ENCODE peak calls at places on chromosome X, in eight cellular contexts. One of them, this sample, is unnamed.

GRCh38 chrX:103369479-103369878 is 6.9 kb upstream of the BEX3 start:
- DNase-seq in fibroblast of mammary gland: no peak
- DNase-seq in CD8-positive, alpha-beta T cell: no peak
- DNase-seq in cardiac muscle cell: no peak
- DNase-seq in neural progenitor cell: no peak
- DNase-seq in tibial artery: no peak
- DNase-seq in cardiac fibroblast: no peak
- DNase-seq in HCT116: no peak
- DNase-seq in this sample: no peak

GRCh38 chrX:12978205-12979010 is 3.5 kb downstream of the TMSB4X start:
- DNase-seq in fibroblast of mammary gland: peak; percentile 91
- DNase-seq in CD8-positive, alpha-beta T cell: peak; percentile 86
- DNase-seq in cardiac muscle cell: peak; percentile 88
- DNase-seq in neural progenitor cell: peak; percentile 75
- DNase-seq in tibial artery: peak; percentile 65
- DNase-seq in cardiac fibroblast: peak; percentile 88
- DNase-seq in HCT116: no peak
- DNase-seq in this sample: peak; percentile 84

GRCh38 chrX:1389993-1390285 is 2.0 kb downstream of the SLC25A6 start:
- DNase-seq in fibroblast of mammary gland: no peak
- DNase-seq in CD8-positive, alpha-beta T cell: no peak
- DNase-seq in cardiac muscle cell: no peak
- DNase-seq in neural progenitor cell: no peak
- DNase-seq in tibial artery: no peak
- DNase-seq in cardiac fibroblast: no peak
- DNase-seq in HCT116: no peak
- DNase-seq in this sample: no peak

GRCh38 chrX:53437211-53437610 is 3.0 kb upstream of the HSD17B10 start:
- DNase-seq in fibroblast of mammary gland: no peak
- DNase-seq in CD8-positive, alpha-beta T cell: no peak
- DNase-seq in cardiac muscle cell: no peak
- DNase-seq in neural progenitor cell: no peak
- DNase-seq in tibial artery: no peak
- DNase-seq in cardiac fibroblast: no peak
- DNase-seq in HCT116: no peak
- DNase-seq in this sample: no peak

GRCh38 chrX:3576886-3577516 is 136.4 kb downstream of the PRKX start:
- DNase-seq in fibroblast of mammary gland: peak; percentile 94
- DNase-seq in CD8-positive, alpha-beta T cell: no peak
- DNase-seq in cardiac muscle cell: peak; percentile 81
- DNase-seq in neural progenitor cell: no peak
- DNase-seq in tibial artery: no peak
- DNase-seq in cardiac fibroblast: peak; percentile 67
- DNase-seq in HCT116: no peak
- DNase-seq in this sample: peak; percentile 85

GRCh38 chrX:84188320-84188834 is 378 bp upstream of the RPS6KA6 start:
- DNase-seq in fibroblast of mammary gland: peak; percentile 44
- DNase-seq in CD8-positive, alpha-beta T cell: peak; percentile 18
- DNase-seq in cardiac muscle cell: peak; percentile 61
- DNase-seq in neural progenitor cell: peak; percentile 76
- DNase-seq in tibial artery: peak; percentile 70
- DNase-seq in cardiac fibroblast: peak; percentile 64
- DNase-seq in HCT116: no peak
- DNase-seq in this sample: peak; percentile 40

GRCh38 chrX:2546496-2546895 is 45.7 kb upstream of the DHRSX start:
- DNase-seq in fibroblast of mammary gland: no peak
- DNase-seq in CD8-positive, alpha-beta T cell: no peak
- DNase-seq in cardiac muscle cell: no peak
- DNase-seq in neural progenitor cell: no peak
- DNase-seq in tibial artery: no peak
- DNase-seq in cardiac fibroblast: no peak
- DNase-seq in HCT116: no peak
- DNase-seq in this sample: no peak

GRCh38 chrX:21806691-21807090 is 32.7 kb upstream of the MBTPS2 start:
- DNase-seq in fibroblast of mammary gland: peak; percentile 39
- DNase-seq in CD8-positive, alpha-beta T cell: no peak
- DNase-seq in cardiac muscle cell: no peak
- DNase-seq in neural progenitor cell: no peak
- DNase-seq in tibial artery: no peak
- DNase-seq in cardiac fibroblast: no peak
- DNase-seq in HCT116: no peak
- DNase-seq in this sample: no peak

GRCh38 chrX:53283099-53283498 is 1.7 kb upstream of the IQSEC2 start:
- DNase-seq in fibroblast of mammary gland: no peak
- DNase-seq in CD8-positive, alpha-beta T cell: no peak
- DNase-seq in cardiac muscle cell: no peak
- DNase-seq in neural progenitor cell: no peak
- DNase-seq in tibial artery: no peak
- DNase-seq in cardiac fibroblast: no peak
- DNase-seq in HCT116: no peak
- DNase-seq in this sample: no peak

GRCh38 chrX:125203379-125203736 is 116.3 kb upstream of the TEX13C start:
- DNase-seq in fibroblast of mammary gland: no peak
- DNase-seq in CD8-positive, alpha-beta T cell: no peak
- DNase-seq in cardiac muscle cell: no peak
- DNase-seq in neural progenitor cell: peak; percentile 40
- DNase-seq in tibial artery: peak; percentile 63
- DNase-seq in cardiac fibroblast: no peak
- DNase-seq in HCT116: no peak
- DNase-seq in this sample: no peak

GRCh38 chrX:13092455-13092941 is 48.1 kb upstream of the FAM9C start:
- DNase-seq in fibroblast of mammary gland: no peak
- DNase-seq in CD8-positive, alpha-beta T cell: peak; percentile 89
- DNase-seq in cardiac muscle cell: no peak
- DNase-seq in neural progenitor cell: no peak
- DNase-seq in tibial artery: no peak
- DNase-seq in cardiac fibroblast: no peak
- DNase-seq in HCT116: no peak
- DNase-seq in this sample: no peak

GRCh38 chrX:20265221-20265725 is 1.4 kb downstream of the RPS6KA3 start:
- DNase-seq in fibroblast of mammary gland: peak; percentile 89
- DNase-seq in CD8-positive, alpha-beta T cell: peak; percentile 66
- DNase-seq in cardiac muscle cell: peak; percentile 84
- DNase-seq in neural progenitor cell: peak; percentile 75
- DNase-seq in tibial artery: peak; percentile 73
- DNase-seq in cardiac fibroblast: peak; percentile 83
- DNase-seq in HCT116: peak; percentile 41
- DNase-seq in this sample: peak; percentile 78

GRCh38 chrX:40530471-40530870 is 50.3 kb upstream of the ATP6AP2 start:
- DNase-seq in fibroblast of mammary gland: no peak
- DNase-seq in CD8-positive, alpha-beta T cell: no peak
- DNase-seq in cardiac muscle cell: no peak
- DNase-seq in neural progenitor cell: no peak
- DNase-seq in tibial artery: no peak
- DNase-seq in cardiac fibroblast: no peak
- DNase-seq in HCT116: no peak
- DNase-seq in this sample: no peak

GRCh38 chrX:19679787-19680186 is 164.5 kb upstream of the MAP3K15 start:
- DNase-seq in fibroblast of mammary gland: no peak
- DNase-seq in CD8-positive, alpha-beta T cell: no peak
- DNase-seq in cardiac muscle cell: no peak
- DNase-seq in neural progenitor cell: no peak
- DNase-seq in tibial artery: no peak
- DNase-seq in cardiac fibroblast: no peak
- DNase-seq in HCT116: no peak
- DNase-seq in this sample: no peak

GRCh38 chrX:13142891-13143290 is 98.5 kb upstream of the FAM9C start:
- DNase-seq in fibroblast of mammary gland: no peak
- DNase-seq in CD8-positive, alpha-beta T cell: no peak
- DNase-seq in cardiac muscle cell: no peak
- DNase-seq in neural progenitor cell: no peak
- DNase-seq in tibial artery: no peak
- DNase-seq in cardiac fibroblast: no peak
- DNase-seq in HCT116: no peak
- DNase-seq in this sample: no peak

GRCh38 chrX:139932901-139933796 is at the start of gene ATP11C:
- DNase-seq in fibroblast of mammary gland: peak; percentile 78
- DNase-seq in CD8-positive, alpha-beta T cell: peak; percentile 80
- DNase-seq in cardiac muscle cell: peak; percentile 92
- DNase-seq in neural progenitor cell: peak; percentile 88
- DNase-seq in tibial artery: peak; percentile 93
- DNase-seq in cardiac fibroblast: peak; percentile 90
- DNase-seq in HCT116: peak; percentile 47
- DNase-seq in this sample: peak; percentile 87

GRCh38 chrX:44954562-44954961 is 81.6 kb downstream of the KDM6A start:
- DNase-seq in fibroblast of mammary gland: no peak
- DNase-seq in CD8-positive, alpha-beta T cell: no peak
- DNase-seq in cardiac muscle cell: no peak
- DNase-seq in neural progenitor cell: no peak
- DNase-seq in tibial artery: no peak
- DNase-seq in cardiac fibroblast: no peak
- DNase-seq in HCT116: no peak
- DNase-seq in this sample: no peak

GRCh38 chrX:77143907-77144306 is 303.3 kb upstream of the FGF16 start:
- DNase-seq in fibroblast of mammary gland: no peak
- DNase-seq in CD8-positive, alpha-beta T cell: no peak
- DNase-seq in cardiac muscle cell: no peak
- DNase-seq in neural progenitor cell: peak; percentile 2
- DNase-seq in tibial artery: no peak
- DNase-seq in cardiac fibroblast: no peak
- DNase-seq in HCT116: no peak
- DNase-seq in this sample: no peak

GRCh38 chrX:131735127-131735526 is 191.3 kb downstream of the OR13H1 start:
- DNase-seq in fibroblast of mammary gland: peak; percentile 5
- DNase-seq in CD8-positive, alpha-beta T cell: no peak
- DNase-seq in cardiac muscle cell: no peak
- DNase-seq in neural progenitor cell: no peak
- DNase-seq in tibial artery: no peak
- DNase-seq in cardiac fibroblast: no peak
- DNase-seq in HCT116: no peak
- DNase-seq in this sample: no peak

GRCh38 chrX:66163849-66164401 is at the start of gene HEPH:
- DNase-seq in fibroblast of mammary gland: peak; percentile 62
- DNase-seq in CD8-positive, alpha-beta T cell: no peak
- DNase-seq in cardiac muscle cell: peak; percentile 64
- DNase-seq in neural progenitor cell: peak; percentile 65
- DNase-seq in tibial artery: no peak
- DNase-seq in cardiac fibroblast: peak; percentile 64
- DNase-seq in HCT116: no peak
- DNase-seq in this sample: peak; percentile 83
- H3K4me3 ChIP-seq in fibroblast of mammary gland: peak within 1 kb of the TSS; percentile 45
- H3K4me3 ChIP-seq in CD8-positive, alpha-beta T cell: no peak within 1 kb of the TSS
- H3K4me3 ChIP-seq in cardiac muscle cell: peak within 1 kb of the TSS; percentile 57
- H3K4me3 ChIP-seq in neural progenitor cell: peak within 1 kb of the TSS; percentile 56
- H3K4me3 ChIP-seq in tibial artery: peak within 1 kb of the TSS; percentile 53
- H3K4me3 ChIP-seq in cardiac fibroblast: peak within 1 kb of the TSS; percentile 34
- H3K4me3 ChIP-seq in HCT116: no peak within 1 kb of the TSS
- H3K4me3 ChIP-seq in this sample: peak within 1 kb of the TSS; percentile 64

DNA sequence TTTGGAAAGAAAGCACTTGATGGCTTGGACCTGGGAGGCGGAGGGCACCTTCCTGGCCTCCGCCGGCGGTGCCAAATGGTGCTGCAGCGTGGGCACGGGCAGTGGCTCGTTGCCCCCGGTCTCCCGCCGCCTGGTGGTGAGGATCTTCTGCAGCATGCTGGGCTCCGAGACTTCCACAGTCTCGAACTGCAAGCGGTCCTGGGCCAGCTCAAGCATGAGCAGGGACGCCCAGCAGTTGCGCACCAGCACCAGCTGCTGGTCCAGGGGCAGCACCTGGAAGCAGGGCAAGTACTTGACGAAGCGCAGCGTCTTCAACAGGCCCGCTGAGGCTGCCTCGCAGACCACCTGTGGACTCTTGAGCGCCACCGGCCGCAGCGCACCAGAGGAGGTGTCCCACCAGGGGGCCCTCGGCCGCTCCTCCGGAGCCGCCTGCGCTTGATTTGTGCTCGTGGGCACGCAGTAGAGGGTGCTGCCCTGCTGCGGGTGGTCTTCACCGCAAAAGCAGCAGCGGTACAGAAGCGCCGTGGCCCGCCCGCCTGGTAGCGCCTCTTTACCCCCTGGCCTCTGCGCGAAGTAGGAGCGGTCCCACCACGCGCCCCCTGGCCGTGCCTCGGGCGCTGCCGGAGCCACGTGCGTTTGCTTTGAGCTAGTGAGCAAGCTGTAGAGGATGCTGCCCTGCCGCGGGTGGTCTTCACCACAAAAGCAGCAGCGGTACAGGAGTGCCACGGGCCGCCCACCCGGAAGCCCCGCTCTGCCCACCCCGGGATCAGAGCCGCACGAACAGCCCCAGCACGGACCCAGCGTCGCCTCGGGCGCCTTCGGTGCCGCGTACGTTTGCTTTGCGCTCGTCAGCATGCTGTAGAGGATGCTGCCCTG is 689 bp downstream of the NR0B1 start:
- DNase-seq in fibroblast of mammary gland: peak; percentile 15
- DNase-seq in CD8-positive, alpha-beta T cell: no peak
- DNase-seq in cardiac muscle cell: peak; percentile 16
- DNase-seq in neural progenitor cell: peak; percentile 44
- DNase-seq in tibial artery: no peak
- DNase-seq in cardiac fibroblast: peak; percentile 16
- DNase-seq in HCT116: no peak
- DNase-seq in this sample: no peak
- TF ChIP-seq CTCF in fibroblast of mammary gland: no peak
- TF ChIP-seq CTCF in CD8-positive, alpha-beta T cell: no peak
- TF ChIP-seq CTCF in cardiac muscle cell: peak; percentile 26
- TF ChIP-seq CTCF in neural progenitor cell: peak; percentile 48
- TF ChIP-seq CTCF in tibial artery: no peak
- TF ChIP-seq CTCF in cardiac fibroblast: peak; percentile 22
- TF ChIP-seq CTCF in HCT116: no peak
- TF ChIP-seq CTCF in this sample: peak; percentile 23

GRCh38 chrX:108735680-108736508 is 469 bp downstream of the IRS4 start:
- DNase-seq in fibroblast of mammary gland: no peak
- DNase-seq in CD8-positive, alpha-beta T cell: no peak
- DNase-seq in cardiac muscle cell: peak; percentile 12
- DNase-seq in neural progenitor cell: peak; percentile 49
- DNase-seq in tibial artery: no peak
- DNase-seq in cardiac fibroblast: peak; percentile 5
- DNase-seq in HCT116: no peak
- DNase-seq in this sample: no peak
- H3K4me3 ChIP-seq in fibroblast of mammary gland: peak overlapping the region; percentile 6
- H3K4me3 ChIP-seq in CD8-positive, alpha-beta T cell: no peak overlapping the region
- H3K4me3 ChIP-seq in cardiac muscle cell: peak overlapping the region; percentile 53
- H3K4me3 ChIP-seq in neural progenitor cell: peak overlapping the region; percentile 64
- H3K4me3 ChIP-seq in tibial artery: peak overlapping the region; percentile 54
- H3K4me3 ChIP-seq in cardiac fibroblast: peak overlapping the region; percentile 36
- H3K4me3 ChIP-seq in HCT116: no peak overlapping the region
- H3K4me3 ChIP-seq in this sample: peak overlapping the region; percentile 52

GRCh38 chrX:33465137-33465536 is 253.8 kb upstream of the DMD start:
- DNase-seq in fibroblast of mammary gland: peak; percentile 0
- DNase-seq in CD8-positive, alpha-beta T cell: no peak
- DNase-seq in cardiac muscle cell: no peak
- DNase-seq in neural progenitor cell: peak; percentile 27
- DNase-seq in tibial artery: no peak
- DNase-seq in cardiac fibroblast: no peak
- DNase-seq in HCT116: no peak
- DNase-seq in this sample: peak; percentile 1
- TF ChIP-seq CTCF in fibroblast of mammary gland: no peak
- TF ChIP-seq CTCF in CD8-positive, alpha-beta T cell: no peak
- TF ChIP-seq CTCF in cardiac muscle cell: no peak
- TF ChIP-seq CTCF in neural progenitor cell: peak; percentile 46
- TF ChIP-seq CTCF in tibial artery: no peak
- TF ChIP-seq CTCF in cardiac fibroblast: no peak
- TF ChIP-seq CTCF in HCT116: no peak
- TF ChIP-seq CTCF in this sample: no peak

DNA sequence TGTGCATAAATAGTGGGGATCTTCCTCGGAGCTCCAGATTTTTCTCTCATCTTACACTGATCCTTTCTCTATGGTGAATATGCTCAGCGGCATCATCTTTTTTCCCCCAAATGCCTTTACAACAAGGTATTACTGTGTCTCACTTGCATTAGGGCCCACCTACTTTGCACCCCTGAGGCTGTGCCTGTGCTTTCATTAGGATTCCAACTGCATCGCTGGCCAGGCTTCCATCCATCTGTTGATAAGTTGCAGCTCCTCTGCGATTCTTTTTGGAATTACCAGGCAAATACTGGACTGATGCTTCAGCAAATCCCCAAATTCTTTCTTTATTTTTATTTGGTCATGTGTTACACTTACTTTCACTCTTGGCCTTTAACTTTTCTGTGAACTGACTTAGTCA is 77.3 kb downstream of the AFF2 start:
- DNase-seq in fibroblast of mammary gland: no peak
- DNase-seq in CD8-positive, alpha-beta T cell: no peak
- DNase-seq in cardiac muscle cell: no peak
- DNase-seq in neural progenitor cell: no peak
- DNase-seq in tibial artery: no peak
- DNase-seq in cardiac fibroblast: no peak
- DNase-seq in HCT116: no peak
- DNase-seq in this sample: peak; percentile 17
- H3K4me3 ChIP-seq in fibroblast of mammary gland: no peak overlapping the region
- H3K4me3 ChIP-seq in CD8-positive, alpha-beta T cell: no peak overlapping the region
- H3K4me3 ChIP-seq in cardiac muscle cell: no peak overlapping the region
- H3K4me3 ChIP-seq in neural progenitor cell: no peak overlapping the region
- H3K4me3 ChIP-seq in tibial artery: no peak overlapping the region
- H3K4me3 ChIP-seq in cardiac fibroblast: no peak overlapping the region
- H3K4me3 ChIP-seq in HCT116: no peak overlapping the region
- H3K4me3 ChIP-seq in this sample: no peak overlapping the region

This sample was measured in fibroblast of the aortic adventitia.